ENCODE peak calls at places on chromosomes 13 and 19, in nine cellular contexts. M, A, H, X, Y, Z, T, U and L are unnamed samples.

GRCh38 chr13:100182894-100183490 is 94.1 kb downstream of the PCCA start:
- DNase-seq in M (no peak), A (no peak), H (no peak), X (no peak), Y (no peak), Z (no peak), T (no peak), U (no peak), L (no peak)

GRCh38 chr19:33906578-33907335 is 110.1 kb downstream of the KCTD15 start:
- DNase-seq in M (peak; percentile 51), A (peak; percentile 10), H (peak; percentile 15), X (peak; percentile 38), Y (no peak), Z (peak; percentile 29), T (peak; percentile 45), U (no peak), L (peak; percentile 34)

GRCh38 chr19:56566904-56567273 is 379 bp upstream of the ZNF470 start:
- DNase-seq in M (no peak), A (peak; percentile 39), H (peak; percentile 34), X (peak; percentile 49), Y (no peak), Z (peak; percentile 26), T (peak; percentile 30), U (peak; percentile 68), L (no peak)

GRCh38 chr19:19575411-19575810 is 37.3 kb downstream of the CILP2 start:
- DNase-seq in M (no peak), A (no peak), H (no peak), X (no peak), Y (no peak), Z (no peak), T (no peak), U (no peak), L (no peak)

GRCh38 chr13:112140366-112140765 is 73.4 kb downstream of the SOX1 start:
- DNase-seq in M (no peak), A (no peak), H (no peak), X (no peak), Y (no peak), Z (no peak), T (no peak), U (no peak), L (no peak)

GRCh38 chr13:38008636-38009035 is 139.1 kb upstream of the TRPC4 start:
- DNase-seq in M (no peak), A (no peak), H (peak; percentile 12), X (no peak), Y (no peak), Z (no peak), T (no peak), U (peak; percentile 81), L (no peak)

GRCh38 chr13:113527272-113527958 is 36.9 kb upstream of the DCUN1D2 start:
- DNase-seq in M (no peak), A (no peak), H (no peak), X (no peak), Y (no peak), Z (no peak), T (no peak), U (no peak), L (no peak)

GRCh38 chr13:51729853-51730553 is 74.0 kb downstream of the DHRS12 start:
- DNase-seq in M (peak; percentile 88), A (peak; percentile 91), H (peak; percentile 60), X (peak; percentile 55), Y (no peak), Z (peak; percentile 58), T (no peak), U (no peak), L (no peak)

GRCh38 chr13:101204270-101205011 is 211.9 kb downstream of the NALCN start:
- DNase-seq in M (peak; percentile 42), A (peak; percentile 4), H (no peak), X (no peak), Y (no peak), Z (no peak), T (no peak), U (no peak), L (no peak)

GRCh38 chr13:35891973-35892441 is 239.2 kb downstream of the DCLK1 start:
- DNase-seq in M (peak; percentile 62), A (peak; percentile 74), H (no peak), X (no peak), Y (no peak), Z (peak; percentile 76), T (no peak), U (no peak), L (no peak)

GRCh38 chr19:32373614-32374295 is 28.3 kb downstream of the ZNF507 start:
- DNase-seq in M (peak; percentile 100), A (peak; percentile 99), H (peak; percentile 86), X (peak; percentile 50), Y (no peak), Z (peak; percentile 84), T (no peak), U (peak; percentile 53), L (no peak)

GRCh38 chr19:11769995-11770394 is 3.2 kb downstream of the ZNF441 start:
- DNase-seq in M (no peak), A (no peak), H (no peak), X (no peak), Y (no peak), Z (no peak), T (no peak), U (no peak), L (no peak)

GRCh38 chr19:47020992-47021496 is 1.4 kb downstream of the NPAS1 start:
- DNase-seq in M (no peak), A (no peak), H (no peak), X (no peak), Y (no peak), Z (no peak), T (no peak), U (no peak), L (peak; percentile 68)

GRCh38 chr13:30314069-30314468 is 6.7 kb upstream of the KATNAL1 start:
- DNase-seq in M (no peak), A (no peak), H (no peak), X (no peak), Y (no peak), Z (no peak), T (no peak), U (no peak), L (no peak)

GRCh38 chr19:6062274-6062673 is 48.0 kb downstream of the RFX2 start:
- DNase-seq in M (peak; percentile 58), A (peak; percentile 60), H (peak; percentile 73), X (peak; percentile 41), Y (no peak), Z (no peak), T (no peak), U (peak; percentile 68), L (no peak)

GRCh38 chr13:58081301-58081820 is 449.8 kb downstream of the PCDH17 start:
- DNase-seq in M (no peak), A (no peak), H (no peak), X (no peak), Y (no peak), Z (no peak), T (no peak), U (no peak), L (no peak)

GRCh38 chr13:93246069-93246468 is 19.5 kb downstream of the GPC6 start:
- DNase-seq in M (no peak), A (no peak), H (no peak), X (no peak), Y (no peak), Z (no peak), T (no peak), U (no peak), L (no peak)

GRCh38 chr13:48831248-48831647 is 144.5 kb upstream of the FNDC3A start:
- DNase-seq in M (peak; percentile 29), A (peak; percentile 44), H (no peak), X (no peak), Y (no peak), Z (no peak), T (no peak), U (no peak), L (no peak)

GRCh38 chr19:33221641-33222040 is 4.0 kb downstream of the SLC7A10 start:
- DNase-seq in M (peak; percentile 32), A (peak; percentile 25), H (no peak), X (no peak), Y (no peak), Z (no peak), T (no peak), U (no peak), L (no peak)

GRCh38 chr13:61029064-61029463 is 386.6 kb downstream of the PCDH20 start:
- DNase-seq in M (no peak), A (no peak), H (no peak), X (no peak), Y (no peak), Z (no peak), T (no peak), U (no peak), L (no peak)

GRCh38 chr19:35106898-35107540 is 8.6 kb upstream of the FXYD3 start:
- DNase-seq in M (no peak), A (no peak), H (no peak), X (no peak), Y (no peak), Z (no peak), T (no peak), U (no peak), L (no peak)
- TF ChIP-seq CTCF in M (no peak), A (no peak), H (no peak), X (no peak), Y (no peak), Z (no peak), T (no peak), U (no peak), L (no peak)

DNA sequence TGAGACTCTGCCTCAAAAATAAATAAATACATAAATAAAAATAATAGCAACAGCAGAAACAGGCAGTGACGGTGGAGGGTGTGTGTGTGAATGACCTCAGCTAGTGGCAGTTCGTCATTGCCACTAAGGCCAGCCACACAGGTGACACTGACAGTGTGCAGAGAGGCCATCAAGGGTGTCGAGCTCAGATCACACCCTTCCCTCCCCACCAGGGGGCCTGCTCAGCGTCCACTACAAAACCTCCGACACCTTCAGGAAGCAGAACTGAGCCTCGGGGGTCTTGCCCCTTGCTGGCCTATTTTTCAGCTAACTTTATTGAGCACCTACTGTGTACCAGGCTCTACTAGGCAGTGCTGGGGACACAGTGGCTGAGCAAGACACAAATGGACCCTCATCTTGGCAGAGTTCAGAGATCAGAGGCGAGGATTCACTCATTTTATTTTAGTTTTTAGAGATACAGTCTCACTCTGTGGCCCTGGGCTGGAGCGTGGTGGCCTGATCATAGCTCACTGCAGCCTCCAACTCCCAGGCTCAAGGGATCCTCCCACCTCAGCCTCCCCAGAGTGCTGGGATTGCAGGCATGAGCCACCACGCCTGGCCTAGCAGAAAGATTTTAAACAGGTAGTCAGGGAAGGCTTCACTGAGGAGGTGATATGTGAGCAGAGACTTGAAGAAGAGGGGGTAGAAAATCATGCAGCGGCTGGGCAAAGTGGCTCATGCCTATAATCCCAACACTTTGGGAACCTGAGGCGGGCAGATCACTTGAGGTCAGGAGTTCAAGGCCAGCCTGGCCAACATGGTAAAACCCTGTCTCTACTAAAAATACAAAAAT is 30.3 kb upstream of the SEMA6B start:
- DNase-seq in M (no peak), A (no peak), H (no peak), X (no peak), Y (no peak), Z (no peak), T (peak; percentile 56), U (peak; percentile 21), L (peak; percentile 73)
- TF ChIP-seq CTCF in M (peak; percentile 11), A (peak; percentile 31), H (no peak), X (peak; percentile 24), Y (no peak), Z (no peak), T (peak; percentile 53), U (no peak), L (peak; percentile 60)

GRCh38 chr19:54391589-54392061 is 23.6 kb upstream of the TTYH1 start:
- DNase-seq in M (no peak), A (no peak), H (no peak), X (no peak), Y (no peak), Z (no peak), T (no peak), U (no peak), L (no peak)
- TF ChIP-seq CTCF in M (no peak), A (no peak), H (no peak), X (no peak), Y (no peak), Z (no peak), T (no peak), U (no peak), L (no peak)

GRCh38 chr13:94712287-94712811 is at the start of gene SOX21:
- DNase-seq in M (no peak), A (no peak), H (no peak), X (no peak), Y (no peak), Z (no peak), T (no peak), U (no peak), L (peak; percentile 36)
- TF ChIP-seq CTCF in M (no peak), A (no peak), H (no peak), X (no peak), Y (no peak), Z (no peak), T (no peak), U (no peak), L (no peak)